ENCODE peak calls at places on chromosomes 1 and 21, in nine cellular contexts. J is bronchial epithelial cell; B is GM23338; V is T-cell; G is A549; U is ureter; D is stimulated activated CD8-positive, alpha-beta memory T cell treated with anti-CD3 and anti-CD28 coated beads, Interleukin-15, amount 100 ng/mL, for 1 hour; T is central memory CD4-positive, alpha-beta T cell; W is globus pallidus. K is an unnamed sample.

GRCh38 chr1:39898648-39899603 is 2.8 kb downstream of the MYCL start:
- DNase-seq in T (no peak), J (peak), V (no peak), U (peak), W (peak), B (peak), D (no peak), G (peak), K (no peak)

GRCh38 chr1:209662879-209663327 is 10.7 kb upstream of the LAMB3 start:
- DNase-seq in V (no peak), G (peak), D (no peak), J (peak), W (no peak), U (no peak), T (no peak), B (no peak), K (no peak)

GRCh38 chr1:85047472-85048295 is 616 bp downstream of the MCOLN3 start:
- DNase-seq in W (no peak), T (no peak), U (no peak), V (no peak), J (no peak), D (no peak), G (peak), B (peak), K (no peak)

GRCh38 chr1:208069908-208070307 is 159.0 kb upstream of the CD34 start:
- DNase-seq in T (no peak), G (no peak), U (no peak), J (peak), D (no peak), W (no peak), B (no peak), V (no peak), K (no peak)

GRCh38 chr21:39613029-39613934 is 542 bp downstream of the B3GALT5 start:
- DNase-seq in D (no peak), J (no peak), T (no peak), U (no peak), W (no peak), B (no peak), V (no peak), G (no peak), K (no peak)

GRCh38 chr1:245480393-245481120 is 325.8 kb downstream of the KIF26B start:
- DNase-seq in V (no peak), B (no peak), T (no peak), D (no peak), J (no peak), G (no peak), U (no peak), W (no peak), K (no peak)

GRCh38 chr1:213973129-213973528 is 14.6 kb upstream of the PROX1 start:
- DNase-seq in T (no peak), U (no peak), D (no peak), G (no peak), J (peak), B (no peak), W (no peak), V (no peak), K (no peak)

GRCh38 chr1:32539584-32540571 is 651 bp downstream of the ZBTB8A start:
- DNase-seq in W (peak), T (no peak), B (peak), G (peak), D (no peak), V (no peak), J (peak), U (no peak), K (no peak)

GRCh38 chr21:45463871-45464270 is 58.9 kb downstream of the COL18A1 start:
- DNase-seq in W (no peak), D (no peak), U (no peak), V (no peak), T (no peak), J (no peak), G (no peak), B (no peak), K (no peak)

GRCh38 chr1:157944666-157945280 is 48.7 kb upstream of the KIRREL1 start:
- DNase-seq in D (no peak), V (no peak), U (no peak), J (no peak), T (no peak), W (peak), B (no peak), G (no peak), K (no peak)

GRCh38 chr1:229342902-229343587 is at the start of gene CCSAP:
- DNase-seq in W (peak), G (peak), B (peak), D (peak), J (no peak), U (no peak), T (peak), V (peak), K (peak)

GRCh38 chr21:30146558-30147282 is 19.9 kb downstream of the CLDN17 start:
- DNase-seq in V (no peak), J (peak), W (no peak), U (no peak), G (no peak), D (no peak), B (no peak), T (no peak), K (no peak)

GRCh38 chr1:155648207-155649147 is 38.5 kb downstream of the MSTO1 start:
- DNase-seq in T (no peak), W (peak), B (peak), U (no peak), D (no peak), J (peak), V (no peak), G (peak), K (no peak)

GRCh38 chr1:6809461-6809860 is 24.2 kb downstream of the CAMTA1 start:
- DNase-seq in V (no peak), T (no peak), J (no peak), U (no peak), B (no peak), G (no peak), W (no peak), D (no peak), K (no peak)

GRCh38 chr1:81201779-81202178 is 599.0 kb upstream of the ADGRL2 start:
- DNase-seq in D (no peak), J (no peak), B (no peak), W (no peak), G (no peak), V (no peak), U (no peak), T (no peak), K (no peak)

GRCh38 chr1:164440222-164440621 is 118.8 kb upstream of the PBX1 start:
- DNase-seq in W (peak), U (peak), T (no peak), G (peak), J (no peak), D (no peak), B (peak), V (no peak), K (no peak)

GRCh38 chr1:172646653-172647052 is 12.2 kb upstream of the FASLG start:
- DNase-seq in G (no peak), W (no peak), T (no peak), D (no peak), J (no peak), U (no peak), B (no peak), V (no peak), K (no peak)

GRCh38 chr1:32889731-32890278 is 3.5 kb downstream of the HPCA start:
- DNase-seq in T (no peak), G (no peak), B (no peak), V (no peak), D (no peak), J (no peak), W (no peak), U (no peak), K (no peak)

GRCh38 chr1:171081220-171081993 is 9.3 kb upstream of the FMO3 start:
- DNase-seq in J (peak), T (no peak), G (peak), W (peak), D (no peak), B (peak), V (no peak), U (no peak), K (no peak)

GRCh38 chr1:8495928-8496401 is 178.1 kb downstream of the SLC45A1 start:
- DNase-seq in W (no peak), G (peak), V (no peak), T (no peak), U (no peak), B (no peak), D (no peak), J (peak), K (no peak)

GRCh38 chr1:7046891-7047290 is 261.6 kb downstream of the CAMTA1 start:
- DNase-seq in G (no peak), U (no peak), J (no peak), W (no peak), T (no peak), B (no peak), V (no peak), D (no peak), K (no peak)

GRCh38 chr1:19204665-19205266 is 5.3 kb downstream of the UBR4 start:
- DNase-seq in D (no peak), T (no peak), G (no peak), V (no peak), W (no peak), B (no peak), U (no peak), J (peak), K (no peak)

GRCh38 chr1:243388276-243388675 is 132.4 kb downstream of the SDCCAG8 start:
- DNase-seq in J (no peak), D (no peak), T (no peak), B (no peak), G (no peak), W (no peak), U (no peak), V (no peak), K (no peak)

GRCh38 chr1:89955806-89956205 is 39.1 kb upstream of the ZNF326 start:
- DNase-seq in J (no peak), V (no peak), G (no peak), T (no peak), W (no peak), D (no peak), U (no peak), B (no peak), K (no peak)

GRCh38 chr1:52157582-52157981 is 15.7 kb downstream of the ZFYVE9 start:
- DNase-seq in B (no peak), W (no peak), D (no peak), U (no peak), J (peak), T (no peak), V (no peak), G (no peak), K (no peak)

GRCh38 chr21:15121655-15122120 is 56.9 kb upstream of the NRIP1 start:
- DNase-seq in D (no peak), T (no peak), V (no peak), G (peak), W (peak), B (peak), J (peak), U (no peak), K (no peak)

GRCh38 chr1:89918127-89918793 is 76.7 kb upstream of the ZNF326 start:
- DNase-seq in W (no peak), J (peak), G (no peak), T (no peak), D (no peak), V (no peak), B (no peak), U (no peak), K (no peak)

GRCh38 chr21:44949161-44950015 is 9.6 kb downstream of the SLX9 start:
- DNase-seq in W (no peak), V (peak), B (peak), D (peak), U (peak), T (peak), J (peak), G (peak), K (peak)